ENCODE peak calls at places on chromosomes 7 and 10, in nine cellular contexts. Q is uterus; L is lower lobe of right lung; S is adrenal gland; P is CD8-positive, alpha-beta T cell; B is psoas muscle; Y is Panc1; I is cardiac muscle cell; D is Caco-2. M is an unnamed sample. For H3K27me3, the result is how much of the 10 kb centered on the place peaks cover.

GRCh38 chr7:45699726-45700390 is 125.7 kb downstream of the ADCY1 start:
- DNase-seq in S (peak), L (no peak), P (no peak), Q (no peak), I (no peak), Y (no peak), D (peak), B (no peak), M (no peak)

GRCh38 chr7:110373514-110374258 is 717.2 kb upstream of the LRRN3 start:
- DNase-seq in I (no peak), P (no peak), L (no peak), S (no peak), B (no peak), Q (no peak), Y (no peak), D (no peak), M (no peak)

GRCh38 chr10:106711313-106711906 is 453.1 kb downstream of the SORCS1 start:
- DNase-seq in P (no peak), Y (peak), B (peak), Q (no peak), I (peak), S (peak), L (peak), D (peak), M (no peak)

GRCh38 chr10:2985729-2986232 is 81.6 kb upstream of the PFKP start:
- DNase-seq in B (no peak), D (no peak), P (no peak), S (no peak), Q (no peak), Y (peak), L (peak), I (no peak), M (no peak)

GRCh38 chr7:87982163-87982562 is 48.1 kb downstream of the ADAM22 start:
- DNase-seq in Y (no peak), Q (no peak), P (no peak), L (no peak), I (no peak), D (no peak), S (no peak), B (no peak), M (no peak)

GRCh38 chr10:133134411-133135115 is 25.5 kb upstream of the KNDC1 start:
- DNase-seq in B (peak), P (no peak), S (no peak), Y (no peak), I (no peak), L (peak), D (peak), Q (no peak), M (peak)

GRCh38 chr10:70762441-70763177 is 22.6 kb downstream of the TBATA start:
- DNase-seq in S (no peak), P (no peak), B (no peak), D (no peak), Q (no peak), I (no peak), L (peak), Y (no peak), M (no peak)

GRCh38 chr10:119079572-119080520 is 771 bp downstream of the EIF3A start:
- DNase-seq in Y (no peak), P (peak), I (peak), L (peak), B (peak), S (peak), Q (peak), D (peak), M (peak)

GRCh38 chr7:80098795-80099194 is 35.8 kb upstream of the GNAI1 start:
- DNase-seq in S (no peak), I (no peak), Q (no peak), D (no peak), B (no peak), Y (no peak), L (no peak), P (no peak), M (no peak)

GRCh38 chr7:115494529-115495147 is 535.9 kb downstream of the TFEC start:
- DNase-seq in S (no peak), P (no peak), I (no peak), Q (no peak), L (no peak), Y (no peak), B (no peak), D (no peak), M (no peak)

GRCh38 chr10:19826712-19827111 is 10.5 kb downstream of the PLXDC2 start:
- DNase-seq in I (no peak), D (no peak), P (no peak), S (no peak), Y (no peak), B (no peak), L (no peak), Q (no peak), M (no peak)

GRCh38 chr7:74104702-74105101 is 21.1 kb downstream of the LIMK1 start:
- DNase-seq in Q (no peak), Y (no peak), B (peak), I (no peak), L (no peak), D (no peak), S (no peak), P (no peak), M (no peak)

GRCh38 chr10:44865289-44865671 is 45.9 kb upstream of the TMEM72 start:
- DNase-seq in D (no peak), L (no peak), I (no peak), P (no peak), Y (no peak), Q (peak), S (no peak), B (peak), M (no peak)

GRCh38 chr7:143345428-143345900 is 17.0 kb downstream of the FAM131B start:
- DNase-seq in S (no peak), Y (no peak), P (peak), I (peak), Q (no peak), D (peak), L (peak), B (peak), M (no peak)

GRCh38 chr10:29598861-29599311 is 35.9 kb downstream of the SVIL start:
- DNase-seq in P (no peak), Q (peak), I (peak), S (peak), Y (no peak), D (no peak), B (peak), L (no peak), M (no peak)

GRCh38 chr7:28301148-28301641 is 111.1 kb upstream of the CREB5 start:
- DNase-seq in Y (no peak), D (no peak), L (peak), Q (peak), P (no peak), B (peak), S (peak), I (no peak), M (no peak)

GRCh38 chr7:69738396-69738889 is 140.2 kb downstream of the AUTS2 start:
- DNase-seq in L (no peak), I (peak), B (no peak), Q (no peak), Y (no peak), P (no peak), S (no peak), D (no peak), M (no peak)

GRCh38 chr7:45894665-45895062 is 6.4 kb downstream of the IGFBP1 start:
- DNase-seq in Y (no peak), S (no peak), P (no peak), D (no peak), I (no peak), L (no peak), Q (no peak), B (no peak), M (no peak)

GRCh38 chr10:9097206-9097990 is 1042.9 kb downstream of the GATA3 start:
- DNase-seq in Q (no peak), Y (no peak), L (no peak), I (no peak), B (no peak), P (no peak), S (no peak), D (no peak), M (no peak)

GRCh38 chr7:127582361-127582760 is 3.0 kb downstream of the GCC1 start:
- DNase-seq in Q (peak), P (no peak), S (peak), Y (no peak), D (no peak), B (peak), I (no peak), L (no peak), M (no peak)

GRCh38 chr7:121406866-121407439 is 10.8 kb upstream of the FAM3C start:
- DNase-seq in P (no peak), D (peak), B (no peak), L (no peak), Q (no peak), I (no peak), S (no peak), Y (no peak), M (no peak)

GRCh38 chr7:139758388-139758787 is 19.4 kb downstream of the HIPK2 start:
- DNase-seq in P (no peak), D (no peak), Y (no peak), Q (no peak), I (no peak), L (no peak), S (no peak), B (no peak), M (no peak)

GRCh38 chr7:151755131-151755787 is 121.7 kb downstream of the PRKAG2 start:
- DNase-seq in L (peak), B (peak), Y (no peak), I (no peak), D (no peak), S (no peak), Q (peak), P (no peak), M (no peak)

GRCh38 chr7:103487419-103487818 is 41.4 kb upstream of the SLC26A5 start:
- DNase-seq in I (no peak), P (no peak), Y (no peak), S (no peak), D (no peak), B (no peak), Q (no peak), L (no peak), M (no peak)

GRCh38 chr7:75727881-75728592 is 10.7 kb downstream of the HIP1 start:
- DNase-seq in Y (no peak), I (no peak), B (peak), S (no peak), D (no peak), P (peak), L (peak), Q (peak), M (no peak)

GRCh38 chr10:43001427-43001795 is 75.5 kb upstream of the RET start:
- DNase-seq in I (no peak), S (no peak), Q (no peak), D (no peak), Y (no peak), L (no peak), B (no peak), P (no peak), M (no peak)

GRCh38 chr10:4131407-4132215 is 346.6 kb upstream of the KLF6 start:
- DNase-seq in Q (no peak), I (no peak), L (no peak), P (no peak), S (no peak), B (no peak), Y (no peak), D (no peak), M (no peak)

GRCh38 chr10:73887038-73888015 is 13.0 kb upstream of the CAMK2G start:
- DNase-seq in B (peak), Q (peak), D (no peak), P (no peak), L (peak), S (peak), I (no peak), Y (no peak), M (no peak)

GRCh38 chr10:11450427-11450826 is 161.0 kb downstream of the USP6NL start:
- DNase-seq in P (no peak), L (no peak), Q (no peak), I (no peak), D (no peak), B (no peak), Y (no peak), S (no peak), M (no peak)

GRCh38 chr7:100190059-100190711 is 12.5 kb downstream of the STAG3 start:
- DNase-seq in D (no peak), Y (no peak), P (no peak), L (no peak), I (peak), B (no peak), S (no peak), Q (no peak), M (no peak)

GRCh38 chr10:119029613-119030420 is at the start of gene NANOS1:
- DNase-seq in I (peak), L (no peak), S (peak), D (peak), Y (no peak), P (peak), B (no peak), Q (no peak), M (no peak)

GRCh38 chr7:5776894-5777645 is 4.4 kb downstream of the RNF216 start:
- DNase-seq in B (no peak), P (peak), I (no peak), S (no peak), L (no peak), Q (no peak), Y (no peak), D (no peak), M (no peak)

GRCh38 chr10:73439055-73439454 is 5.7 kb upstream of the MSS51 start:
- DNase-seq in S (no peak), Y (no peak), P (no peak), I (no peak), D (no peak), L (no peak), B (no peak), Q (no peak), M (no peak)

GRCh38 chr10:113283189-113283588 is 269.7 kb upstream of the HABP2 start:
- DNase-seq in B (no peak), L (no peak), D (no peak), Q (no peak), S (no peak), P (no peak), Y (no peak), I (no peak), M (no peak)

GRCh38 chr7:34928052-34928451 is 109.2 kb downstream of the DPY19L1 start:
- DNase-seq in B (peak), Y (peak), S (peak), D (peak), P (no peak), Q (no peak), L (peak), I (peak), M (peak)

GRCh38 chr7:142298009-142298408 is 40.2 kb upstream of the PRSS58 start:
- DNase-seq in I (peak), S (no peak), L (no peak), Y (no peak), D (no peak), P (no peak), Q (no peak), B (no peak), M (no peak)
- H3K27me3 ChIP-seq in I (under half), S (under half), L (under half), Y (under half), D (under half), P (under half), Q (under half), B (under half), M (under half)

GRCh38 chr7:108660465-108660864 is 90.8 kb downstream of the DNAJB9 start:
- DNase-seq in Q (no peak), Y (no peak), D (no peak), L (no peak), S (no peak), I (no peak), P (no peak), B (no peak), M (no peak)
- TF ChIP-seq CTCF in Q (no peak), Y (peak), D (peak), L (peak), S (peak), I (peak), P (no peak), B (no peak), M (no peak)

GRCh38 chr10:1163204-1163660 is 107.0 kb downstream of the WDR37 start:
- DNase-seq in B (no peak), D (no peak), S (no peak), P (no peak), I (no peak), Q (no peak), L (no peak), Y (no peak), M (no peak)
- H3K27me3 ChIP-seq in B (under half), D (under half), S (under half), P (under half), I (under half), Q (under half), L (under half), Y (under half), M (under half)

GRCh38 chr10:94133239-94133638 is 139.5 kb downstream of the PLCE1 start:
- DNase-seq in I (no peak), Y (no peak), B (peak), S (peak), L (no peak), P (no peak), Q (no peak), D (no peak), M (peak)

GRCh38 chr10:94131885-94132284 is 138.2 kb downstream of the PLCE1 start:
- DNase-seq in L (no peak), I (no peak), Q (no peak), S (no peak), P (no peak), Y (no peak), B (no peak), D (no peak), M (no peak)

GRCh38 chr10:94125856-94126255 is 132.1 kb downstream of the PLCE1 start:
- DNase-seq in Q (no peak), B (no peak), L (no peak), D (no peak), S (no peak), Y (no peak), P (no peak), I (no peak), M (no peak)

DNA sequence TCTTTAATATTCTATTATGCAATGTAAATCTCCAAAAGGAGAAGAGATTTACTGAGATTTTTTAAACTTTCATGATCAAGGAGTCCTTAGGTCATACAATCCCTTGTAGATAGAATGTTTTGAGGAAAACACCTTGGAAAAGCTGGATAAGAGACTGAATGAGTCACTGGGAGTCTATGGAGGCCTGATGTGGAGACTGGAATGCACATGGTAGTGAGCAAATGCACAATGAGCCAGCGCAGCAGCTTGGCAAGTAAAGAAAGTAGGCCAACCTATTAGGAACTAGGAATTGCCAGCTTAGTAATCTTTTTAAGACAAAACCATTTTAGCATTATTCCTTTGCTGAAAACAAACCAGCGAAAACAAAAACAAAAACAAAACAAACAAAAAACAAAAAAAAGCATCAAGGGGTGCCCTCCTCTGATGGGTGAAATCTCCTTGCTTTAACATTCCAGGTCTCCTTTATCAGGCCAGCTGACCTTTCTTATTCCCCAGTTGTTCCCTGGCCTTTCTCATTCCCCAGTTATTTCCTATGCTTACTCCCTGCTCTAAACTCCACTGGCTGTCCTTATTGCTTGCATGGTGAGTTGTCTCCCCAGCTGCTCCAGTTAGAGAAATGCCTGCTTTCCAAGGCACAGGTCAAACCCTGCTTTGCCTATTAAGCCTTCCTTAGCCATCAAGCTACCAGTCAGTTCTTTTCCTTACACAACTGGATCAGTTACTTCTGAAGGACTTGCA is 135.8 kb downstream of the PLCE1 start:
- DNase-seq in I (no peak), B (no peak), S (peak), L (no peak), P (no peak), Q (no peak), D (no peak), Y (no peak), M (no peak)
- TF ChIP-seq CTCF in I (no peak), B (no peak), S (no peak), L (no peak), P (no peak), Q (no peak), D (no peak), Y (no peak), M (no peak)

M was measured in dorsolateral prefrontal cortex.